ENCODE peak calls at places on chromosomes 12 and 14, in six cellular contexts. One of them, this sample, is unnamed.

GRCh38 chr12:96882862-96883261 is 24.2 kb upstream of the NEDD1 start:
- DNase-seq in effector memory CD8-positive, alpha-beta T cell: no peak
- DNase-seq in GM20000: no peak
- DNase-seq in hypothalamus: no peak
- DNase-seq in frontal cortex: no peak
- DNase-seq in stimulated activated CD4-positive, alpha-beta T cell treated with anti-CD3 and anti-CD28 coated beads, Interleukin-12 subunit alpha, Interleukin-12 subunit beta, amount 100 ng/mL, for 48 hours: no peak
- DNase-seq in this sample: no peak

GRCh38 chr14:73500360-73500759 is 9.6 kb downstream of the RIOX1 start:
- DNase-seq in effector memory CD8-positive, alpha-beta T cell: no peak
- DNase-seq in GM20000: no peak
- DNase-seq in hypothalamus: no peak
- DNase-seq in frontal cortex: no peak
- DNase-seq in stimulated activated CD4-positive, alpha-beta T cell treated with anti-CD3 and anti-CD28 coated beads, Interleukin-12 subunit alpha, Interleukin-12 subunit beta, amount 100 ng/mL, for 48 hours: no peak
- DNase-seq in this sample: no peak

GRCh38 chr14:86938356-86938755 is 1054.6 kb downstream of the GALC start:
- DNase-seq in effector memory CD8-positive, alpha-beta T cell: no peak
- DNase-seq in GM20000: no peak
- DNase-seq in hypothalamus: no peak
- DNase-seq in frontal cortex: no peak
- DNase-seq in stimulated activated CD4-positive, alpha-beta T cell treated with anti-CD3 and anti-CD28 coated beads, Interleukin-12 subunit alpha, Interleukin-12 subunit beta, amount 100 ng/mL, for 48 hours: no peak
- DNase-seq in this sample: no peak

GRCh38 chr14:52068741-52069616 is at the start of gene NID2:
- DNase-seq in effector memory CD8-positive, alpha-beta T cell: peak
- DNase-seq in GM20000: peak
- DNase-seq in hypothalamus: no peak
- DNase-seq in frontal cortex: peak
- DNase-seq in stimulated activated CD4-positive, alpha-beta T cell treated with anti-CD3 and anti-CD28 coated beads, Interleukin-12 subunit alpha, Interleukin-12 subunit beta, amount 100 ng/mL, for 48 hours: peak
- DNase-seq in this sample: peak

GRCh38 chr12:116076399-116076798 is 201.1 kb downstream of the MED13L start:
- DNase-seq in effector memory CD8-positive, alpha-beta T cell: no peak
- DNase-seq in GM20000: no peak
- DNase-seq in hypothalamus: no peak
- DNase-seq in frontal cortex: no peak
- DNase-seq in stimulated activated CD4-positive, alpha-beta T cell treated with anti-CD3 and anti-CD28 coated beads, Interleukin-12 subunit alpha, Interleukin-12 subunit beta, amount 100 ng/mL, for 48 hours: no peak
- DNase-seq in this sample: no peak

GRCh38 chr12:13422291-13422690 is 225.8 kb downstream of the EMP1 start:
- DNase-seq in effector memory CD8-positive, alpha-beta T cell: no peak
- DNase-seq in GM20000: no peak
- DNase-seq in hypothalamus: no peak
- DNase-seq in frontal cortex: no peak
- DNase-seq in stimulated activated CD4-positive, alpha-beta T cell treated with anti-CD3 and anti-CD28 coated beads, Interleukin-12 subunit alpha, Interleukin-12 subunit beta, amount 100 ng/mL, for 48 hours: no peak
- DNase-seq in this sample: no peak

GRCh38 chr14:102909911-102910310 is 12.6 kb upstream of the AMN start:
- DNase-seq in effector memory CD8-positive, alpha-beta T cell: no peak
- DNase-seq in GM20000: no peak
- DNase-seq in hypothalamus: no peak
- DNase-seq in frontal cortex: peak
- DNase-seq in stimulated activated CD4-positive, alpha-beta T cell treated with anti-CD3 and anti-CD28 coated beads, Interleukin-12 subunit alpha, Interleukin-12 subunit beta, amount 100 ng/mL, for 48 hours: no peak
- DNase-seq in this sample: no peak

GRCh38 chr12:121443911-121444841 is 44.3 kb downstream of the RNF34 start:
- DNase-seq in effector memory CD8-positive, alpha-beta T cell: no peak
- DNase-seq in GM20000: no peak
- DNase-seq in hypothalamus: no peak
- DNase-seq in frontal cortex: no peak
- DNase-seq in stimulated activated CD4-positive, alpha-beta T cell treated with anti-CD3 and anti-CD28 coated beads, Interleukin-12 subunit alpha, Interleukin-12 subunit beta, amount 100 ng/mL, for 48 hours: no peak
- DNase-seq in this sample: peak

GRCh38 chr12:19710811-19711793 is 271.8 kb downstream of the AEBP2 start:
- DNase-seq in effector memory CD8-positive, alpha-beta T cell: no peak
- DNase-seq in GM20000: no peak
- DNase-seq in hypothalamus: no peak
- DNase-seq in frontal cortex: no peak
- DNase-seq in stimulated activated CD4-positive, alpha-beta T cell treated with anti-CD3 and anti-CD28 coated beads, Interleukin-12 subunit alpha, Interleukin-12 subunit beta, amount 100 ng/mL, for 48 hours: no peak
- DNase-seq in this sample: no peak

GRCh38 chr12:93223440-93224426 is 154.0 kb upstream of the NUDT4 start:
- DNase-seq in effector memory CD8-positive, alpha-beta T cell: no peak
- DNase-seq in GM20000: no peak
- DNase-seq in hypothalamus: no peak
- DNase-seq in frontal cortex: no peak
- DNase-seq in stimulated activated CD4-positive, alpha-beta T cell treated with anti-CD3 and anti-CD28 coated beads, Interleukin-12 subunit alpha, Interleukin-12 subunit beta, amount 100 ng/mL, for 48 hours: no peak
- DNase-seq in this sample: no peak

GRCh38 chr12:103729499-103729898 is 111.5 kb downstream of the NT5DC3 start:
- DNase-seq in effector memory CD8-positive, alpha-beta T cell: no peak
- DNase-seq in GM20000: no peak
- DNase-seq in hypothalamus: no peak
- DNase-seq in frontal cortex: no peak
- DNase-seq in stimulated activated CD4-positive, alpha-beta T cell treated with anti-CD3 and anti-CD28 coated beads, Interleukin-12 subunit alpha, Interleukin-12 subunit beta, amount 100 ng/mL, for 48 hours: no peak
- DNase-seq in this sample: no peak

GRCh38 chr12:113933201-113933786 is 32.8 kb downstream of the RBM19 start:
- DNase-seq in effector memory CD8-positive, alpha-beta T cell: no peak
- DNase-seq in GM20000: no peak
- DNase-seq in hypothalamus: peak
- DNase-seq in frontal cortex: peak
- DNase-seq in stimulated activated CD4-positive, alpha-beta T cell treated with anti-CD3 and anti-CD28 coated beads, Interleukin-12 subunit alpha, Interleukin-12 subunit beta, amount 100 ng/mL, for 48 hours: no peak
- DNase-seq in this sample: peak

GRCh38 chr12:124464062-124464461 is 103.3 kb downstream of the NCOR2 start:
- DNase-seq in effector memory CD8-positive, alpha-beta T cell: no peak
- DNase-seq in GM20000: no peak
- DNase-seq in hypothalamus: no peak
- DNase-seq in frontal cortex: no peak
- DNase-seq in stimulated activated CD4-positive, alpha-beta T cell treated with anti-CD3 and anti-CD28 coated beads, Interleukin-12 subunit alpha, Interleukin-12 subunit beta, amount 100 ng/mL, for 48 hours: no peak
- DNase-seq in this sample: no peak

GRCh38 chr12:65229441-65229840 is 49.0 kb upstream of the MSRB3 start:
- DNase-seq in effector memory CD8-positive, alpha-beta T cell: no peak
- DNase-seq in GM20000: no peak
- DNase-seq in hypothalamus: no peak
- DNase-seq in frontal cortex: no peak
- DNase-seq in stimulated activated CD4-positive, alpha-beta T cell treated with anti-CD3 and anti-CD28 coated beads, Interleukin-12 subunit alpha, Interleukin-12 subunit beta, amount 100 ng/mL, for 48 hours: no peak
- DNase-seq in this sample: no peak

GRCh38 chr12:103626498-103626897 is 39.4 kb downstream of the STAB2 start:
- DNase-seq in effector memory CD8-positive, alpha-beta T cell: no peak
- DNase-seq in GM20000: no peak
- DNase-seq in hypothalamus: peak
- DNase-seq in frontal cortex: no peak
- DNase-seq in stimulated activated CD4-positive, alpha-beta T cell treated with anti-CD3 and anti-CD28 coated beads, Interleukin-12 subunit alpha, Interleukin-12 subunit beta, amount 100 ng/mL, for 48 hours: no peak
- DNase-seq in this sample: peak

GRCh38 chr14:71103662-71104484 is 196.6 kb downstream of the PCNX1 start:
- DNase-seq in effector memory CD8-positive, alpha-beta T cell: peak
- DNase-seq in GM20000: peak
- DNase-seq in hypothalamus: no peak
- DNase-seq in frontal cortex: peak
- DNase-seq in stimulated activated CD4-positive, alpha-beta T cell treated with anti-CD3 and anti-CD28 coated beads, Interleukin-12 subunit alpha, Interleukin-12 subunit beta, amount 100 ng/mL, for 48 hours: no peak
- DNase-seq in this sample: no peak

GRCh38 chr12:2172040-2172439 is 119.3 kb downstream of the CACNA1C start:
- DNase-seq in effector memory CD8-positive, alpha-beta T cell: no peak
- DNase-seq in GM20000: no peak
- DNase-seq in hypothalamus: no peak
- DNase-seq in frontal cortex: no peak
- DNase-seq in stimulated activated CD4-positive, alpha-beta T cell treated with anti-CD3 and anti-CD28 coated beads, Interleukin-12 subunit alpha, Interleukin-12 subunit beta, amount 100 ng/mL, for 48 hours: no peak
- DNase-seq in this sample: no peak

GRCh38 chr14:103427485-103428443 is 42.5 kb downstream of the MARK3 start:
- DNase-seq in effector memory CD8-positive, alpha-beta T cell: peak
- DNase-seq in GM20000: no peak
- DNase-seq in hypothalamus: no peak
- DNase-seq in frontal cortex: no peak
- DNase-seq in stimulated activated CD4-positive, alpha-beta T cell treated with anti-CD3 and anti-CD28 coated beads, Interleukin-12 subunit alpha, Interleukin-12 subunit beta, amount 100 ng/mL, for 48 hours: no peak
- DNase-seq in this sample: no peak

GRCh38 chr12:2753536-2753935 is 41.2 kb upstream of the FKBP4 start:
- DNase-seq in effector memory CD8-positive, alpha-beta T cell: no peak
- DNase-seq in GM20000: no peak
- DNase-seq in hypothalamus: no peak
- DNase-seq in frontal cortex: no peak
- DNase-seq in stimulated activated CD4-positive, alpha-beta T cell treated with anti-CD3 and anti-CD28 coated beads, Interleukin-12 subunit alpha, Interleukin-12 subunit beta, amount 100 ng/mL, for 48 hours: no peak
- DNase-seq in this sample: no peak

GRCh38 chr14:68549057-68549421 is 243.8 kb downstream of the ZFP36L1 start:
- DNase-seq in effector memory CD8-positive, alpha-beta T cell: no peak
- DNase-seq in GM20000: no peak
- DNase-seq in hypothalamus: no peak
- DNase-seq in frontal cortex: no peak
- DNase-seq in stimulated activated CD4-positive, alpha-beta T cell treated with anti-CD3 and anti-CD28 coated beads, Interleukin-12 subunit alpha, Interleukin-12 subunit beta, amount 100 ng/mL, for 48 hours: no peak
- DNase-seq in this sample: no peak

GRCh38 chr14:69605761-69606160 is 5.6 kb upstream of the SUSD6 start:
- DNase-seq in effector memory CD8-positive, alpha-beta T cell: no peak
- DNase-seq in GM20000: no peak
- DNase-seq in hypothalamus: no peak
- DNase-seq in frontal cortex: no peak
- DNase-seq in stimulated activated CD4-positive, alpha-beta T cell treated with anti-CD3 and anti-CD28 coated beads, Interleukin-12 subunit alpha, Interleukin-12 subunit beta, amount 100 ng/mL, for 48 hours: no peak
- DNase-seq in this sample: no peak

GRCh38 chr12:122980192-122981035 is at the start of gene ARL6IP4:
- DNase-seq in effector memory CD8-positive, alpha-beta T cell: peak
- DNase-seq in GM20000: peak
- DNase-seq in hypothalamus: peak
- DNase-seq in frontal cortex: peak
- DNase-seq in stimulated activated CD4-positive, alpha-beta T cell treated with anti-CD3 and anti-CD28 coated beads, Interleukin-12 subunit alpha, Interleukin-12 subunit beta, amount 100 ng/mL, for 48 hours: peak
- DNase-seq in this sample: peak

GRCh38 chr12:8033153-8034044 is 883 bp downstream of the FOXJ2 start:
- DNase-seq in effector memory CD8-positive, alpha-beta T cell: peak
- DNase-seq in GM20000: peak
- DNase-seq in hypothalamus: no peak
- DNase-seq in frontal cortex: peak
- DNase-seq in stimulated activated CD4-positive, alpha-beta T cell treated with anti-CD3 and anti-CD28 coated beads, Interleukin-12 subunit alpha, Interleukin-12 subunit beta, amount 100 ng/mL, for 48 hours: peak
- DNase-seq in this sample: no peak

GRCh38 chr14:52360831-52361230 is 46.7 kb downstream of the PTGER2 start:
- DNase-seq in effector memory CD8-positive, alpha-beta T cell: no peak
- DNase-seq in GM20000: no peak
- DNase-seq in hypothalamus: no peak
- DNase-seq in frontal cortex: no peak
- DNase-seq in stimulated activated CD4-positive, alpha-beta T cell treated with anti-CD3 and anti-CD28 coated beads, Interleukin-12 subunit alpha, Interleukin-12 subunit beta, amount 100 ng/mL, for 48 hours: no peak
- DNase-seq in this sample: no peak

GRCh38 chr12:91171475-91171874 is 11.1 kb downstream of the DCN start:
- DNase-seq in effector memory CD8-positive, alpha-beta T cell: no peak
- DNase-seq in GM20000: no peak
- DNase-seq in hypothalamus: no peak
- DNase-seq in frontal cortex: no peak
- DNase-seq in stimulated activated CD4-positive, alpha-beta T cell treated with anti-CD3 and anti-CD28 coated beads, Interleukin-12 subunit alpha, Interleukin-12 subunit beta, amount 100 ng/mL, for 48 hours: no peak
- DNase-seq in this sample: no peak

GRCh38 chr14:100617715-100618693 is 30.8 kb upstream of the BEGAIN start:
- DNase-seq in effector memory CD8-positive, alpha-beta T cell: no peak
- DNase-seq in GM20000: no peak
- DNase-seq in hypothalamus: peak
- DNase-seq in frontal cortex: peak
- DNase-seq in stimulated activated CD4-positive, alpha-beta T cell treated with anti-CD3 and anti-CD28 coated beads, Interleukin-12 subunit alpha, Interleukin-12 subunit beta, amount 100 ng/mL, for 48 hours: no peak
- DNase-seq in this sample: peak

GRCh38 chr14:100401031-100401692 is 78.0 kb downstream of the SLC25A47 start:
- DNase-seq in effector memory CD8-positive, alpha-beta T cell: no peak
- DNase-seq in GM20000: no peak
- DNase-seq in hypothalamus: no peak
- DNase-seq in frontal cortex: no peak
- DNase-seq in stimulated activated CD4-positive, alpha-beta T cell treated with anti-CD3 and anti-CD28 coated beads, Interleukin-12 subunit alpha, Interleukin-12 subunit beta, amount 100 ng/mL, for 48 hours: no peak
- DNase-seq in this sample: no peak

GRCh38 chr12:50057000-50057841 is at the start of gene ASIC1:
- DNase-seq in effector memory CD8-positive, alpha-beta T cell: no peak
- DNase-seq in GM20000: peak
- DNase-seq in hypothalamus: peak
- DNase-seq in frontal cortex: peak
- DNase-seq in stimulated activated CD4-positive, alpha-beta T cell treated with anti-CD3 and anti-CD28 coated beads, Interleukin-12 subunit alpha, Interleukin-12 subunit beta, amount 100 ng/mL, for 48 hours: peak
- DNase-seq in this sample: peak

GRCh38 chr12:106042091-106042490 is 96.7 kb downstream of the NUAK1 start:
- DNase-seq in effector memory CD8-positive, alpha-beta T cell: no peak
- DNase-seq in GM20000: no peak
- DNase-seq in hypothalamus: no peak
- DNase-seq in frontal cortex: no peak
- DNase-seq in stimulated activated CD4-positive, alpha-beta T cell treated with anti-CD3 and anti-CD28 coated beads, Interleukin-12 subunit alpha, Interleukin-12 subunit beta, amount 100 ng/mL, for 48 hours: no peak
- DNase-seq in this sample: no peak

GRCh38 chr12:106910202-106910601 is 45.5 kb upstream of the TMEM263 start:
- DNase-seq in effector memory CD8-positive, alpha-beta T cell: no peak
- DNase-seq in GM20000: peak
- DNase-seq in hypothalamus: no peak
- DNase-seq in frontal cortex: no peak
- DNase-seq in stimulated activated CD4-positive, alpha-beta T cell treated with anti-CD3 and anti-CD28 coated beads, Interleukin-12 subunit alpha, Interleukin-12 subunit beta, amount 100 ng/mL, for 48 hours: no peak
- DNase-seq in this sample: no peak

GRCh38 chr14:27929823-27930347 is 836.7 kb upstream of the FOXG1 start:
- DNase-seq in effector memory CD8-positive, alpha-beta T cell: no peak
- DNase-seq in GM20000: no peak
- DNase-seq in hypothalamus: no peak
- DNase-seq in frontal cortex: no peak
- DNase-seq in stimulated activated CD4-positive, alpha-beta T cell treated with anti-CD3 and anti-CD28 coated beads, Interleukin-12 subunit alpha, Interleukin-12 subunit beta, amount 100 ng/mL, for 48 hours: no peak
- DNase-seq in this sample: no peak

GRCh38 chr14:77000340-77001235 is 27.9 kb downstream of the IRF2BPL start:
- DNase-seq in effector memory CD8-positive, alpha-beta T cell: no peak
- DNase-seq in GM20000: peak
- DNase-seq in hypothalamus: no peak
- DNase-seq in frontal cortex: no peak
- DNase-seq in stimulated activated CD4-positive, alpha-beta T cell treated with anti-CD3 and anti-CD28 coated beads, Interleukin-12 subunit alpha, Interleukin-12 subunit beta, amount 100 ng/mL, for 48 hours: no peak
- DNase-seq in this sample: no peak

GRCh38 chr14:81594012-81594411 is 60.4 kb upstream of the SEL1L start:
- DNase-seq in effector memory CD8-positive, alpha-beta T cell: no peak
- DNase-seq in GM20000: no peak
- DNase-seq in hypothalamus: peak
- DNase-seq in frontal cortex: no peak
- DNase-seq in stimulated activated CD4-positive, alpha-beta T cell treated with anti-CD3 and anti-CD28 coated beads, Interleukin-12 subunit alpha, Interleukin-12 subunit beta, amount 100 ng/mL, for 48 hours: no peak
- DNase-seq in this sample: peak

GRCh38 chr12:62779488-62779887 is 155.5 kb downstream of the PPM1H start:
- DNase-seq in effector memory CD8-positive, alpha-beta T cell: no peak
- DNase-seq in GM20000: no peak
- DNase-seq in hypothalamus: no peak
- DNase-seq in frontal cortex: no peak
- DNase-seq in stimulated activated CD4-positive, alpha-beta T cell treated with anti-CD3 and anti-CD28 coated beads, Interleukin-12 subunit alpha, Interleukin-12 subunit beta, amount 100 ng/mL, for 48 hours: no peak
- DNase-seq in this sample: no peak

GRCh38 chr14:28375295-28375694 is 391.3 kb upstream of the FOXG1 start:
- DNase-seq in effector memory CD8-positive, alpha-beta T cell: no peak
- DNase-seq in GM20000: no peak
- DNase-seq in hypothalamus: peak
- DNase-seq in frontal cortex: no peak
- DNase-seq in stimulated activated CD4-positive, alpha-beta T cell treated with anti-CD3 and anti-CD28 coated beads, Interleukin-12 subunit alpha, Interleukin-12 subunit beta, amount 100 ng/mL, for 48 hours: no peak
- DNase-seq in this sample: peak

GRCh38 chr14:49863483-49864262 is 11.1 kb upstream of the NEMF start:
- DNase-seq in effector memory CD8-positive, alpha-beta T cell: no peak
- DNase-seq in GM20000: no peak
- DNase-seq in hypothalamus: no peak
- DNase-seq in frontal cortex: no peak
- DNase-seq in stimulated activated CD4-positive, alpha-beta T cell treated with anti-CD3 and anti-CD28 coated beads, Interleukin-12 subunit alpha, Interleukin-12 subunit beta, amount 100 ng/mL, for 48 hours: no peak
- DNase-seq in this sample: no peak

GRCh38 chr12:109772622-109773321 is 59.1 kb downstream of the FAM222A start:
- DNase-seq in effector memory CD8-positive, alpha-beta T cell: no peak
- DNase-seq in GM20000: no peak
- DNase-seq in hypothalamus: no peak
- DNase-seq in frontal cortex: peak
- DNase-seq in stimulated activated CD4-positive, alpha-beta T cell treated with anti-CD3 and anti-CD28 coated beads, Interleukin-12 subunit alpha, Interleukin-12 subunit beta, amount 100 ng/mL, for 48 hours: no peak
- DNase-seq in this sample: no peak